ENCODE peak calls at places on chromosomes 1 and 21, in five cellular contexts. T is tibial artery, G is IMR-90, C is thoracic aorta, A is adipocyte. U is an unnamed sample. For H3K4me1, the result is how much of the 10 kb centered on the place peaks cover.

GRCh38 chr1:55195523-55196233 is 19.5 kb downstream of the USP24 start:
- DNase-seq in T (no peak), G (peak), C (no peak), A (peak), U (no peak)

GRCh38 chr1:59703226-59703917 is 111.4 kb upstream of the HOOK1 start:
- DNase-seq in T (peak), G (no peak), C (no peak), A (peak), U (peak)

GRCh38 chr21:44382536-44382935 is 29.1 kb downstream of the TRPM2 start:
- DNase-seq in T (no peak), G (no peak), C (no peak), A (no peak), U (no peak)

GRCh38 chr1:8024329-8024728 is 1.8 kb downstream of the ERRFI1 start:
- DNase-seq in T (no peak), G (no peak), C (no peak), A (peak), U (no peak)

GRCh38 chr1:64836792-64837191 is 91.9 kb downstream of the RAVER2 start:
- DNase-seq in T (no peak), G (no peak), C (no peak), A (no peak), U (no peak)

GRCh38 chr21:44801468-44802395 is at the start of gene UBE2G2:
- DNase-seq in T (peak), G (peak), C (no peak), A (peak), U (peak)

GRCh38 chr1:221712198-221712684 is 29.6 kb downstream of the DUSP10 start:
- DNase-seq in T (no peak), G (peak), C (no peak), A (peak), U (peak)

GRCh38 chr1:206012086-206012859 is 9.1 kb upstream of the RAB7B start:
- DNase-seq in T (peak), G (no peak), C (no peak), A (no peak), U (no peak)

GRCh38 chr1:217272385-217272784 is 358.5 kb downstream of the GPATCH2 start:
- DNase-seq in T (no peak), G (peak), C (no peak), A (peak), U (peak)

GRCh38 chr21:34938079-34938764 is 110.9 kb downstream of the RUNX1 start:
- DNase-seq in T (no peak), G (peak), C (no peak), A (peak), U (no peak)

GRCh38 chr21:42997053-42997452 is 22.7 kb downstream of the PKNOX1 start:
- DNase-seq in T (peak), G (peak), C (no peak), A (peak), U (peak)

GRCh38 chr1:241630476-241630875 is 9.7 kb downstream of the CHML start:
- DNase-seq in T (no peak), G (no peak), C (no peak), A (no peak), U (no peak)

GRCh38 chr1:223217781-223218180 is 74.7 kb upstream of the TLR5 start:
- DNase-seq in T (no peak), G (no peak), C (no peak), A (no peak), U (no peak)

GRCh38 chr1:174165471-174166137 is 6.3 kb downstream of the RABGAP1L start:
- DNase-seq in T (no peak), G (no peak), C (no peak), A (peak), U (no peak)

GRCh38 chr21:43267391-43268085 is 98.7 kb downstream of the CRYAA start:
- DNase-seq in T (no peak), G (no peak), C (no peak), A (no peak), U (peak)

GRCh38 chr21:14120091-14120734 is 90.5 kb downstream of the LIPI start:
- DNase-seq in T (no peak), G (peak), C (no peak), A (peak), U (no peak)

GRCh38 chr1:18009729-18010075 is 97.9 kb upstream of the IGSF21 start:
- DNase-seq in T (no peak), G (no peak), C (no peak), A (no peak), U (no peak)

GRCh38 chr1:106768501-106768900 is 288.0 kb upstream of the PRMT6 start:
- DNase-seq in T (no peak), G (no peak), C (no peak), A (peak), U (no peak)

GRCh38 chr1:18479484-18479883 is 1.2 kb upstream of the KLHDC7A start:
- DNase-seq in T (no peak), G (no peak), C (no peak), A (no peak), U (no peak)

GRCh38 chr21:39842741-39843146 is 24.5 kb upstream of the PCP4 start:
- DNase-seq in T (no peak), G (no peak), C (no peak), A (no peak), U (no peak)

GRCh38 chr21:45544449-45545235 is 2.4 kb upstream of the SLC19A1 start:
- DNase-seq in T (peak), G (no peak), C (no peak), A (no peak), U (peak)

GRCh38 chr1:11904978-11905377 is 21.2 kb downstream of the KIAA2013 start:
- DNase-seq in T (no peak), G (no peak), C (no peak), A (no peak), U (peak)

GRCh38 chr1:15974855-15975254 is 1.0 kb downstream of the ZBTB17 start:
- DNase-seq in T (no peak), G (no peak), C (no peak), A (no peak), U (peak)

GRCh38 chr1:176559474-176560390 is 96.8 kb downstream of the PAPPA2 start:
- DNase-seq in T (peak), G (peak), C (peak), A (peak), U (peak)

GRCh38 chr1:3524571-3525203 is 70.2 kb downstream of the ARHGEF16 start:
- DNase-seq in T (no peak), G (no peak), C (no peak), A (no peak), U (no peak)

GRCh38 chr1:110647254-110647891 is 27.4 kb downstream of the KCNA3 start:
- DNase-seq in T (no peak), G (peak), C (no peak), A (peak), U (no peak)

GRCh38 chr1:38006008-38006828 is 904 bp upstream of the FHL3 start:
- DNase-seq in T (peak), G (no peak), C (no peak), A (no peak), U (no peak)

GRCh38 chr1:14334336-14335176 is 263.9 kb upstream of the KAZN start:
- DNase-seq in T (no peak), G (no peak), C (no peak), A (no peak), U (no peak)

GRCh38 chr21:44088401-44088780 is 18.8 kb upstream of the PWP2 start:
- DNase-seq in T (no peak), G (no peak), C (no peak), A (no peak), U (peak)

GRCh38 chr21:16419188-16419874 is 689.5 kb downstream of the USP25 start:
- DNase-seq in T (peak), G (peak), C (peak), A (peak), U (peak)

GRCh38 chr1:160061376-160062100 is 8.4 kb downstream of the KCNJ10 start:
- DNase-seq in T (no peak), G (no peak), C (no peak), A (no peak), U (peak)

GRCh38 chr1:202953412-202953811 is 4.7 kb downstream of the ADIPOR1 start:
- DNase-seq in T (no peak), G (no peak), C (no peak), A (no peak), U (no peak)
- H3K4me1 ChIP-seq in T (half or more), G (under half), C (under half), A (under half), U (under half)

GRCh38 chr1:156712626-156713025 is 7.2 kb upstream of the CRABP2 start:
- DNase-seq in T (no peak), G (no peak), C (no peak), A (no peak), U (no peak)
- H3K4me1 ChIP-seq in T (under half), G (under half), C (under half), A (under half), U (under half)

DNA sequence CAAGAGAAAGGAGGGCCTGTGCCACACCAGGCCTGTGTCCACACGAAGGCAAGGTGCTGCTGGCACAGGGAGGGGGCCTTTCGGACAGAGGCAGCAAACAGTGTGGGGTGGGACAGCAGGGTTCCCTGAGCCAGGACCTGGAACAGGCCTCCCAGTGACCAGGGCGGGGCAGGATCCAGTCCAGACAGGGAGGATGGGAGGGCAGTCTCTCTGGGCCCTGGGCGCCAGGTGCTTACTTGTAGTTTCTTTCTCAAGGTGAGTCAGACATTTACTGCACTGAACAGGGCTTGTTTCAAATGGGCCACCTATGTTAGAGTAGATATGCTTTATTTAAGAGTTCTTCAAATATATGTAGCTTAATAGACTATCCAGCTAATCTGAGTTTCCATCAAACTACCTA is 52.8 kb upstream of the STUM start:
- DNase-seq in T (no peak), G (no peak), C (no peak), A (no peak), U (no peak)
- H3K4me1 ChIP-seq in T (under half), G (under half), C (under half), A (under half), U (under half)

DNA sequence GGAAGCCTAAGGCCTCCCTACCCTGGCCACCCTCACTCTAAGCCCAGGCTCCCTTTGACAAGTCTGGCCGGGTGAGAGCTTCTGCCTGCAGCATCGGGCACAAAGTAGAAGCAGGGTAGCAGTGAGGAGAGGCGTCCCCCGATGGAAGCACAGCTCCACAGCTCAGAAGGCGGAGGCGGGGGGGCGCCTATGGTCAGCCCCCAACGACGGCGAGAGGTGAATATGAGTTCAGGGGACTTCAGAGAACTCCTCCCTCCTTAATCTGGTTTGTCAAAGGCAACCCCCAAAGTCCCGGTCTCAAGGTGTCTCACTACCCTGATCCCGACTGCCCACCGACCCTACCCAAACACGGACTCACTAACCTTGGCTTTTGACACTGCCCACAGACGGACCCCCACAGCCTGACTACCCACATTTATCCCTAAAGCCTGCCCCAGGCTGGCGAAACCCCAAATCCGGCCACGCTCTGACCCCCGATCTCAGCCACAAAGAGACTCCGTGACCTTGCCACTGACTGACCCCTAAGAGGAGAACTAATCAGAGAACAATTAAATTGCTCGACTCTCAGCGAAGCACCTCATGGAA is 5.3 kb downstream of the ID3 start:
- DNase-seq in T (peak), G (no peak), C (no peak), A (no peak), U (no peak)
- H3K4me1 ChIP-seq in T (under half), G (under half), C (under half), A (under half), U (under half)

DNA sequence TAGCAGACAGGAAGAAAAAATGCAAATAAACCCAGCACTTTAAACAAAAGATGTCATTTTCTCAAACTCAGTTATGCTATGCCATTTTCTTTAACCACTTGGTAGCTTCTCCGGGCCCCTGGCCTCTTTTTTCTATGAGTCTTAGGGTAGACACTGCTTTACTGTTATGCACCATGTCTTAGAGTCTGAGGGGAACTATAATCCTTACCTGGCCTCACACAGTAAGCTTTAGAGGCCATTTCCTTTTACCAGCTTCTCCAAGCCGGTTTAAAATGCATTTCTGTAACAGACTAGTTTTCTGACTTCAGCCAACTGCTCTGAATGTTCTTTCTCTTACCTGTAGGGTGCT is 73.7 kb upstream of the EDEM3 start:
- DNase-seq in T (no peak), G (no peak), C (no peak), A (no peak), U (no peak)
- H3K4me1 ChIP-seq in T (half or more), G (under half), C (half or more), A (under half), U (under half)

DNA sequence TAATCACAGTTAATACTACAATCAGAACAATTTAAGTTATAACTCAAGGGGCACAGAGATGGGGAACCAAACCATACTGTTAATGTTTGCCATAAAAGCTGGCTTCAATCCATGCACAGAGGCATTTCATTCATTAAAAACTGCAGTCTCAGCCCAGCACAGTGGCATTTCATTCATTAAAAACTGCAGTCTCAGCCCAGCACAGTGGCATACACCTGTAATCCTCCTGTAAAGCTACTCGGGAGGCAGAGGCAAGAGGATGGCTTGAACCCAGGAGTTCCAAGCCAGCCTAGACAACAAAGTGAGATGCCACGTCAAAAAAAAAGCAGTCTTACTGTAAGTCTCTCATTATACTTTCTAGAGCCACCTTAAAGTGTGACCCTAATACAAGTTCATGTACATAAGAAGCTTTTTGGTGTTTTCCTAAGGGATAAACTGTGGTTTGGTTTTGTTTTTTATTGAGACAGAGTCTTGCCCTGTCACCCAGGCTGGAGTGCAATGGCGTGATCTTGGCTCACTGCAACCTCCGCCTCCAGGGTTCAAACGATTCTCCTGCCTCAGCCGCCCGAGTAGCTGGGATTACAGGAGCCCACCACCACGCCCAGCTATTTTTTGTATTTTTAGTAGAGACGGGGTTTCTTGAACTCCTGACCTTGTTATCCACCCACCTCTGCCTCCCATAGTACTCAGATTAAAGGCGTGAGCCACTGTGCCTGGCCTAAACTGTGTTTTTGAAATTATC is 29.0 kb downstream of the ARID4B start:
- DNase-seq in T (no peak), G (no peak), C (no peak), A (no peak), U (no peak)
- H3K4me1 ChIP-seq in T (under half), G (under half), C (under half), A (under half), U (under half)

GRCh38 chr1:232250838-232251237 is 379.1 kb downstream of the SIPA1L2 start:
- DNase-seq in T (no peak), G (no peak), C (no peak), A (no peak), U (no peak)

GRCh38 chr1:232250410-232250809 is 379.5 kb downstream of the SIPA1L2 start:
- DNase-seq in T (no peak), G (no peak), C (no peak), A (no peak), U (no peak)

GRCh38 chr1:232249834-232250233 is 380.1 kb downstream of the SIPA1L2 start:
- DNase-seq in T (no peak), G (no peak), C (no peak), A (no peak), U (no peak)

GRCh38 chr1:232249335-232249734 is 380.6 kb downstream of the SIPA1L2 start:
- DNase-seq in T (no peak), G (no peak), C (no peak), A (no peak), U (no peak)

DNA sequence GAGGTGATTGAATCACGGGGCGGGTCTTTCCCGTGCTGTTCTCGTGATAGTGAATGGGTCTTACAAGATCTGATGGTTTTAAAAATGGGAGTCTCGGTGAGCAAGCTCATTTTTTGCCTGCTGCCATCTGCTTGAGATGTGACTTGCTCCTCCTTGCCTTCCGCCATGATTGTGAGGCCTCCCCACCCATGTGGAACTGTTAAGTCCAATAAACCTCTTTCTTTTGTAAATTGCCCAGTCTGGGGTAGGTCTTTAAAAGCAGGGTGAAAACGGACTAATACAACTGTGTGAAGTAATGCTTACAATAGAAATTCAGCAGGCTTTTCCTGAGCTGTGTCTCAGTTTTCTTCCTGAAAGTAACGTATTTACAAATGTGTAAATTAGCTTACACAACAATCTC is 377.2 kb downstream of the SIPA1L2 start:
- DNase-seq in T (no peak), G (no peak), C (no peak), A (no peak), U (no peak)
- H3K4me1 ChIP-seq in T (under half), G (under half), C (under half), A (under half), U (under half)

GRCh38 chr1:116880952-116881351 is 28.8 kb upstream of the PTGFRN start:
- DNase-seq in T (no peak), G (no peak), C (no peak), A (no peak), U (no peak)
- H3K4me1 ChIP-seq in T (under half), G (under half), C (under half), A (under half), U (under half)

DNA sequence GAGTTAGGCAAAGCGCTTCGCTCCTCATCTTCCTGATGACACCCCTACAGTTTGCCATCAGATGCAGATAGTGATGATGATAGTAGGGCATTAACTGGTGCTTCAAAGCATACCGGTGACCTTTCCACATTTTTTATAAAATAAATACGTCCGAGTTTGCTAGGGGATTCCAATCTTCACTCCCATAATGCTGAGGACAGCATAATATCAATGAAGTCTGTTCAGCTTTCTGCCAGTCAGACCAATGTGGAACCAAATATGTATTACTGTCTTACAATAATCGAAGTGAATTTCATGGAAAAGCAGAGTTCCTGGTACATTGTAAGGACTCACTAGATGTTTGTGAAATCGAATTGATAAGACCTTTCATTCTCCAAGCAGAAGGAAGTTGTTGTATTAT is 258.7 kb downstream of the RYR2 start:
- DNase-seq in T (no peak), G (no peak), C (no peak), A (no peak), U (peak)
- H3K4me1 ChIP-seq in T (under half), G (under half), C (under half), A (under half), U (under half)

U was measured in osteoblast.